ENCODE peak calls at places on chromosome 9, in seven cellular contexts. Y is hepatocyte, C is neural progenitor cell, Z is HCT116, G is H1, R is K562, I is astrocyte. V is an unnamed sample. For H3K4me1, the result is how much of the 10 kb centered on the place peaks cover.

GRCh38 chr9:83070257-83070656 is 7.3 kb upstream of the RASEF start:
- DNase-seq in R (no peak), C (no peak), Y (no peak), Z (no peak), G (no peak), I (peak), V (no peak)

GRCh38 chr9:6417186-6417585 is 4.2 kb downstream of the UHRF2 start:
- DNase-seq in I (no peak), Y (no peak), R (no peak), G (no peak), C (no peak), Z (no peak), V (no peak)

GRCh38 chr9:124389146-124389939 is 25.9 kb downstream of the PSMB7 start:
- DNase-seq in R (no peak), I (no peak), C (no peak), Y (no peak), G (no peak), Z (no peak), V (no peak)

GRCh38 chr9:34547960-34548603 is 25.3 kb upstream of the ENHO start:
- DNase-seq in C (peak), I (peak), R (peak), G (peak), Y (peak), Z (peak), V (peak)

GRCh38 chr9:114662081-114662989 is 4.7 kb upstream of the TEX53 start:
- DNase-seq in Z (no peak), R (peak), I (no peak), Y (peak), G (peak), C (peak), V (peak)

GRCh38 chr9:114588671-114589526 is 1.3 kb downstream of the ATP6V1G1 start:
- DNase-seq in Y (peak), I (peak), R (no peak), Z (no peak), G (no peak), C (peak), V (no peak)

GRCh38 chr9:34349324-34349723 is 20.0 kb downstream of the NUDT2 start:
- DNase-seq in I (no peak), C (no peak), Y (no peak), G (no peak), Z (no peak), R (no peak), V (no peak)

GRCh38 chr9:122797316-122798033 is 2.4 kb upstream of the OR1K1 start:
- DNase-seq in C (no peak), Y (no peak), G (no peak), Z (no peak), R (no peak), I (no peak), V (no peak)

GRCh38 chr9:127803507-127804352 is 1.0 kb downstream of the FPGS start:
- DNase-seq in Z (no peak), Y (no peak), G (no peak), C (no peak), R (no peak), I (no peak), V (peak)

GRCh38 chr9:4126184-4126865 is 173.5 kb downstream of the GLIS3 start:
- DNase-seq in R (no peak), Y (no peak), Z (no peak), C (no peak), G (no peak), I (peak), V (no peak)

GRCh38 chr9:1238407-1238806 is 188.2 kb downstream of the DMRT2 start:
- DNase-seq in Y (no peak), Z (no peak), I (no peak), G (no peak), C (no peak), R (no peak), V (no peak)

GRCh38 chr9:16873131-16873787 is 2.8 kb upstream of the BNC2 start:
- DNase-seq in G (no peak), C (no peak), R (no peak), Y (peak), I (peak), Z (no peak), V (no peak)

GRCh38 chr9:77826621-77827020 is 178.5 kb upstream of the GNA14 start:
- DNase-seq in Z (no peak), C (no peak), I (peak), R (no peak), G (no peak), Y (no peak), V (no peak)

GRCh38 chr9:84669293-84670105 is at the start of gene NTRK2:
- DNase-seq in G (peak), R (no peak), I (peak), Z (no peak), C (peak), Y (peak), V (peak)

GRCh38 chr9:93861736-93862358 is 93.3 kb downstream of the BARX1 start:
- DNase-seq in Y (no peak), G (no peak), Z (no peak), I (no peak), C (peak), R (no peak), V (no peak)

GRCh38 chr9:123835821-123836220 is 94.1 kb downstream of the DENND1A start:
- DNase-seq in C (no peak), R (no peak), G (no peak), Z (no peak), Y (no peak), I (no peak), V (no peak)

GRCh38 chr9:76984476-76984875 is 35.0 kb upstream of the FOXB2 start:
- DNase-seq in G (no peak), I (no peak), R (no peak), Z (no peak), Y (no peak), C (no peak), V (no peak)

GRCh38 chr9:9352877-9353481 is 1259.8 kb downstream of the PTPRD start:
- DNase-seq in Y (peak), Z (no peak), G (no peak), R (no peak), I (no peak), C (peak), V (peak)

GRCh38 chr9:19642256-19642655 is 146.6 kb downstream of the SLC24A2 start:
- DNase-seq in Z (no peak), Y (no peak), R (no peak), G (no peak), C (no peak), I (no peak), V (no peak)

GRCh38 chr9:104864675-104865104 is 63.3 kb downstream of the ABCA1 start:
- DNase-seq in R (no peak), G (no peak), C (no peak), Y (peak), I (peak), Z (no peak), V (no peak)

GRCh38 chr9:116653580-116654355 is 33.3 kb upstream of the TRIM32 start:
- DNase-seq in I (no peak), Z (no peak), C (peak), R (no peak), G (no peak), Y (no peak), V (no peak)

GRCh38 chr9:35919212-35920003 is 10.1 kb downstream of the SPAAR start:
- DNase-seq in Y (no peak), G (no peak), C (no peak), Z (no peak), R (no peak), I (no peak), V (no peak)

GRCh38 chr9:6959275-6960000 is 201.7 kb downstream of the KDM4C start:
- DNase-seq in Y (peak), G (no peak), R (no peak), Z (no peak), I (no peak), C (no peak), V (peak)

GRCh38 chr9:114810614-114811013 is 4.8 kb upstream of the TNFSF15 start:
- DNase-seq in Z (no peak), I (no peak), Y (no peak), C (no peak), G (no peak), R (no peak), V (no peak)

GRCh38 chr9:32886021-32886420 is 102.7 kb downstream of the TMEM215 start:
- DNase-seq in C (no peak), R (no peak), G (no peak), I (no peak), Y (no peak), Z (no peak), V (no peak)

GRCh38 chr9:117795271-117795670 is 91.1 kb downstream of the TLR4 start:
- DNase-seq in Z (no peak), I (no peak), G (no peak), C (no peak), R (no peak), Y (no peak), V (no peak)

GRCh38 chr9:75452512-75452911 is 364.2 kb downstream of the OSTF1 start:
- DNase-seq in R (no peak), Y (no peak), G (no peak), I (no peak), Z (no peak), C (no peak), V (peak)

GRCh38 chr9:14383296-14383695 is 69.4 kb upstream of the NFIB start:
- DNase-seq in G (no peak), Y (no peak), Z (no peak), C (no peak), R (no peak), I (peak), V (peak)

GRCh38 chr9:128438343-128439109 is 17.3 kb upstream of the ODF2 start:
- DNase-seq in Y (peak), Z (no peak), I (peak), C (peak), R (peak), G (peak), V (peak)

GRCh38 chr9:136675477-136676296 is 11.6 kb downstream of the AGPAT2 start:
- DNase-seq in I (no peak), Z (no peak), Y (peak), G (no peak), R (no peak), C (no peak), V (no peak)
- TF ChIP-seq EZH2 in I (no peak), Z (no peak), Y (no peak), G (no peak), R (no peak), C (no peak), V (no peak)

DNA sequence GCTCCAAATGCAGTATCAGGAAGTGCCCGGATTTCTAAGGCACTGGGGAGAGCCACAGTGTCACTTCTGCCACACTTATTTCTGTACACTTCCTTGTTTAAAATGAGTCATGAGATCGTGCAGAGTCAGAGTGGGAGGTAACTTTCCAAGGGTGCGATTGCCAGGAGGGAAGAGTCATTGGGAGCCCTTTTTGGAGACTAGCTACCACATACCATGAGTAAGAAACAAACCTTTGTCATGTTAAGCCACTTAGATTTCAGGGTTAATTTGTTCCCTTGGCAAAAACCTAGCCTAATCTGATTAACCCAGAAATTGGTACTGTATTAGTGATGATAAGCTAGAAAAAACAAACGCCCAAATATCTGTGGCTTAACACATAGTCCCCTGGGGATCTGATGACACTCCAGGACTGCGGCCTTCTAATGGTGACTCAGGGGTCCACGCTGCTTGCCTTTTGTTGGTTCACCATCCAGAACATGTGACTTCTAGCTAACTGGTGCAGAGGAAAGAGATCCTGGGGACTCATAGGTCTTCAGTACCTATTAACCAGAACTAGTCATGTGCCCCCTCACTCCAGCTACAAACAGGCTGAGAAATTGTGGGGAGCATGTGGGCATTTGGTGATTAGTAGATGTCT is 48.6 kb upstream of the TLE1 start:
- DNase-seq in C (no peak), I (peak), R (no peak), Y (peak), G (no peak), Z (peak), V (no peak)
- TF ChIP-seq CTCF in C (no peak), I (no peak), R (no peak), Y (no peak), G (no peak), Z (no peak), V (no peak)

GRCh38 chr9:129608561-129609481 is 12.1 kb downstream of the C9orf50 start:
- DNase-seq in R (no peak), G (no peak), Y (peak), Z (no peak), I (no peak), C (no peak), V (no peak)
- H3K4me1 ChIP-seq in R (under half), G (under half), Y (under half), Z (half or more), I (under half), C (under half), V (half or more)

DNA sequence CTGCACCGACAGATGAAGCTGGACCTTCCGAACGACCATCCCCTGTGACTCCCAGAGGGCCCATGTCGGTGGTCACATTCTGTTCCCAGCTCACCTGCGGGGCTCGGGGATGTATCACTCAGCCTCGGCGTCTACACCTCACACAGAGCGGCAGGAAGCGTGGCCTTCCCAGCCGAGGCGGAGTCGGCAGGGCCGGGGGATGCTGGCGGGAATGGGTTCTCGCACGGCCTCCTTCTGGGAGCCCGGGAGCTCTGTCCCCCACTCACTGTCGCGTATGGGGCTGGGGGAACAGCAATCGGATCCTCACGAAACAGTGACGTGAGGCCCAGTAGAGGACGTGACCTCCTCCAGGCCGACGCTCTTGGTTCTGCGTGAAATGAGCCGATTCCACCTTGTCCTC is 20.4 kb downstream of the NACC2 start:
- DNase-seq in G (peak), Z (no peak), R (no peak), C (peak), Y (no peak), I (no peak), V (no peak)
- TF ChIP-seq EZH2 in G (no peak), Z (no peak), R (no peak), C (no peak), Y (no peak), I (no peak), V (no peak)

DNA sequence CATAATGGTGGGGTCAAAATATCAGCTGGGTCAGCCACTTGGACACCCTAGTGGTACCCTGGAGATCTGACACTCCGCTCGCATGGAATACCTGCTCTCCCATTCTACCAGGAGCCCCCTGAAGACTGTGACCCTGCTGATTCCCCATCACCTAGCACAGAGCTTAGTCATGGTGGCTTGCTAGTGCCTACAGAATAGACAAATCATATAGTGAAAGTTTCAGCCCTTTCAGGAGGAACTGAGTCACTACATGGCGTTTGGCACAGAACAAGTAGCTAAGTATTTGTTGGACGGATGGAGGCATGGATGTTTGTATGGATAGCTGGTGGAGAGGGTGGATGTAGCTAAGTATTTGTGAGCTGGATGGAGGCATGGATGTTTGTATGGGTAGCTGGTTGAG is 65.3 kb downstream of the LMX1B start:
- DNase-seq in R (no peak), I (no peak), G (no peak), Z (no peak), C (peak), Y (no peak), V (no peak)
- TF ChIP-seq CTCF in R (no peak), I (no peak), G (peak), Z (no peak), C (peak), Y (no peak), V (no peak)

GRCh38 chr9:121709798-121710197 is 58.4 kb downstream of the DAB2IP start:
- DNase-seq in R (no peak), C (no peak), G (no peak), Y (no peak), I (no peak), Z (no peak), V (no peak)
- H3K4me1 ChIP-seq in R (under half), C (under half), G (under half), Y (under half), I (under half), Z (under half), V (under half)

DNA sequence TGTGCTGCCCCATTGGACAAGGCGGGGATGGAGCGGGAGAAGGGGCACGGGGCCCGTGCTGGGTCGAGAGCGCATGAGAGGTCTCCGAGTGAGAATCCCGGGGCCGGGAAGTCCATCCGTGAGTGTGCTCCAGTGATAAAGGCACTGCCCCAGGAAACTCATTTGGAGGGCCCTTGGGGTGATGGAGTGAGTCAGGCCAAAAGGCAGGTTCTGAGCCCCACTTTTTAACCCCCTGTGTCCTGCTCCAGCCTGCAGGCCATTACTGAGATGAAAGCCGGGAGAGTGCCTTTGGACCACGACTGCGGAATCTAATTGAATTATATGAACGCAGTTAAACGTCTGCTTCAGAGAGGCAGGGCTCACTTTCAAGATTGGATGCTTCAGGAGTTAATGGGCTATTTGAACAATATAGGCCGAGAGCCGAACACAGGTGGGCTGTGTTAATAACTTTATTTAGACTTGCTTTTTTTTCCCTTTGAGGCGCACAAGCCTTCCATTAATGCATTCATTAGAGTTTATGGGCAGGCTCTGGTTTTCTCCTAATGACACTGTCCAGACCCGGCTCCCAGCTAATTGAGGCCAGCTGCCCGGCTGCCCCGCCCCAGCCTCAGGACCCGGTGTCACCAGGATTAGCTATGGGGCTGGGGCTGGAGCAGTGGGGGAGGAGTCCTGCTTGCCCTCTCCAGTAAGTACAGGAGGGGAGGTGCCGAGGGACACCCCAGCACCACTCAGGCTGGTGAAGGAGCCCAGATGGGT is 79.1 kb upstream of the LMX1B start:
- DNase-seq in I (no peak), G (no peak), C (peak), Y (no peak), Z (no peak), R (no peak), V (no peak)
- TF ChIP-seq EZH2 in I (no peak), G (no peak), C (no peak), Y (peak), Z (no peak), R (no peak), V (no peak)

GRCh38 chr9:134169724-134170401 is 5.5 kb upstream of the RNU6ATAC start:
- DNase-seq in Z (no peak), C (no peak), Y (no peak), R (no peak), I (no peak), G (no peak), V (no peak)

GRCh38 chr9:134169166-134169565 is 4.8 kb upstream of the RNU6ATAC start:
- DNase-seq in Y (no peak), Z (no peak), I (no peak), G (no peak), R (no peak), C (no peak), V (no peak)

GRCh38 chr9:134170525-134171315 is 6.4 kb upstream of the RNU6ATAC start:
- DNase-seq in I (no peak), C (no peak), Z (no peak), R (no peak), Y (no peak), G (no peak), V (no peak)

GRCh38 chr9:134167530-134167931 is 3.2 kb upstream of the RNU6ATAC start:
- DNase-seq in R (no peak), Z (no peak), I (peak), Y (no peak), G (no peak), C (no peak), V (no peak)

DNA sequence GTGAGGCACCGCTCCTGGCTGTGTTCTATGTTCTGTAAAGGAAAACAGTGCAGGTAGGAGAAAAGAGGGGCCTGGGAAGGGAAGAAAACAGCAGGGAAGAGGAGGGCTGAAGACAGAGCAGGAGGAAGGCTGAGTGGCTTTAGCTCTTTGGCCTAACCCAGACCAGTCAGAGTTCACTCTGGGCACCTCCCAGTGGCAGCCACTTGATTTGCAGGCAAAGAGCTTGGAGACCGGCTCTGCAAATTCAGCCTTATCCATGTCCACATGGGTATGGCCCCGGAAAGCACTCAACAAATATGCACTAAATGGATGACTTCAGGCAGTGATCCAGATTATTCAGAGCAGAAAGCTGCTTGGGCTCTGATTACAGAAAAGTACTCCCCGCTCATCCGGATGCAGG is 4.4 kb upstream of the RNU6ATAC start:
- DNase-seq in I (no peak), R (no peak), Z (no peak), Y (no peak), G (no peak), C (no peak), V (no peak)
- TF ChIP-seq CTCF in I (peak), R (peak), Z (no peak), Y (peak), G (peak), C (peak), V (peak)